ENCODE peak calls at places on chromosomes 4 and X, in ten cellular contexts. One of them, this sample, is unnamed.

GRCh38 chrX:22534643-22535042 is 261.9 kb downstream of the CBLL2 start:
- DNase-seq in esophagus squamous epithelium: no peak
- DNase-seq in IMR-90: peak; percentile 85
- DNase-seq in tibial nerve: no peak
- DNase-seq in heart left ventricle: no peak
- DNase-seq in body of pancreas: no peak
- DNase-seq in A549: no peak
- DNase-seq in transverse colon: peak; percentile 10
- DNase-seq in HCT116: no peak
- DNase-seq in gastrocnemius medialis: no peak
- DNase-seq in this sample: no peak

GRCh38 chr4:4408576-4409335 is 21.9 kb downstream of the NSG1 start:
- DNase-seq in heart left ventricle: no peak
- DNase-seq in transverse colon: no peak
- DNase-seq in A549: no peak
- DNase-seq in tibial nerve: no peak
- DNase-seq in gastrocnemius medialis: no peak
- DNase-seq in body of pancreas: no peak
- DNase-seq in HCT116: peak; percentile 12
- DNase-seq in IMR-90: no peak
- DNase-seq in esophagus squamous epithelium: no peak
- DNase-seq in this sample: no peak

GRCh38 chr4:74738756-74739155 is 55.6 kb downstream of the BTC start:
- DNase-seq in IMR-90: no peak
- DNase-seq in heart left ventricle: no peak
- DNase-seq in gastrocnemius medialis: no peak
- DNase-seq in HCT116: no peak
- DNase-seq in tibial nerve: no peak
- DNase-seq in transverse colon: no peak
- DNase-seq in body of pancreas: no peak
- DNase-seq in A549: no peak
- DNase-seq in esophagus squamous epithelium: no peak
- DNase-seq in this sample: no peak

GRCh38 chr4:12446650-12447049 is 1018.0 kb upstream of the HS3ST1 start:
- DNase-seq in body of pancreas: no peak
- DNase-seq in IMR-90: no peak
- DNase-seq in A549: no peak
- DNase-seq in HCT116: no peak
- DNase-seq in esophagus squamous epithelium: no peak
- DNase-seq in gastrocnemius medialis: no peak
- DNase-seq in heart left ventricle: no peak
- DNase-seq in transverse colon: no peak
- DNase-seq in tibial nerve: no peak
- DNase-seq in this sample: no peak

GRCh38 chr4:59979061-59979460 is 1221.1 kb upstream of the ADGRL3 start:
- DNase-seq in esophagus squamous epithelium: no peak
- DNase-seq in body of pancreas: no peak
- DNase-seq in transverse colon: no peak
- DNase-seq in tibial nerve: no peak
- DNase-seq in A549: no peak
- DNase-seq in heart left ventricle: no peak
- DNase-seq in gastrocnemius medialis: no peak
- DNase-seq in HCT116: no peak
- DNase-seq in IMR-90: no peak
- DNase-seq in this sample: no peak

GRCh38 chrX:135707880-135708279 is 5.6 kb upstream of the CT45A1 start:
- DNase-seq in gastrocnemius medialis: no peak
- DNase-seq in transverse colon: peak; percentile 16
- DNase-seq in HCT116: peak; percentile 16
- DNase-seq in A549: peak; percentile 60
- DNase-seq in heart left ventricle: no peak
- DNase-seq in IMR-90: no peak
- DNase-seq in tibial nerve: no peak
- DNase-seq in esophagus squamous epithelium: no peak
- DNase-seq in body of pancreas: no peak
- DNase-seq in this sample: no peak

GRCh38 chrX:154074199-154074598 is 23.3 kb downstream of the MECP2 start:
- DNase-seq in body of pancreas: no peak
- DNase-seq in esophagus squamous epithelium: no peak
- DNase-seq in gastrocnemius medialis: no peak
- DNase-seq in A549: peak; percentile 28
- DNase-seq in tibial nerve: no peak
- DNase-seq in transverse colon: no peak
- DNase-seq in heart left ventricle: no peak
- DNase-seq in HCT116: no peak
- DNase-seq in IMR-90: peak; percentile 73
- DNase-seq in this sample: no peak

GRCh38 chr4:152594981-152595916 is 59.4 kb upstream of the FBXW7 start:
- DNase-seq in tibial nerve: no peak
- DNase-seq in esophagus squamous epithelium: no peak
- DNase-seq in gastrocnemius medialis: no peak
- DNase-seq in heart left ventricle: no peak
- DNase-seq in transverse colon: no peak
- DNase-seq in HCT116: no peak
- DNase-seq in A549: no peak
- DNase-seq in body of pancreas: no peak
- DNase-seq in IMR-90: no peak
- DNase-seq in this sample: no peak

GRCh38 chr4:16289872-16290554 is 63.7 kb upstream of the TAPT1 start:
- DNase-seq in IMR-90: peak; percentile 46
- DNase-seq in body of pancreas: peak; percentile 8
- DNase-seq in transverse colon: no peak
- DNase-seq in heart left ventricle: no peak
- DNase-seq in tibial nerve: peak; percentile 44
- DNase-seq in gastrocnemius medialis: no peak
- DNase-seq in A549: peak; percentile 17
- DNase-seq in HCT116: peak; percentile 7
- DNase-seq in esophagus squamous epithelium: no peak
- DNase-seq in this sample: no peak

GRCh38 chrX:94743478-94743877 is 1069.5 kb downstream of the FAM133A start:
- DNase-seq in HCT116: no peak
- DNase-seq in heart left ventricle: no peak
- DNase-seq in tibial nerve: no peak
- DNase-seq in gastrocnemius medialis: no peak
- DNase-seq in esophagus squamous epithelium: no peak
- DNase-seq in A549: no peak
- DNase-seq in body of pancreas: no peak
- DNase-seq in IMR-90: no peak
- DNase-seq in transverse colon: no peak
- DNase-seq in this sample: no peak

GRCh38 chr4:125091031-125091540 is 223.7 kb upstream of the FAT4 start:
- DNase-seq in HCT116: no peak
- DNase-seq in IMR-90: no peak
- DNase-seq in transverse colon: no peak
- DNase-seq in A549: no peak
- DNase-seq in heart left ventricle: no peak
- DNase-seq in body of pancreas: no peak
- DNase-seq in gastrocnemius medialis: no peak
- DNase-seq in esophagus squamous epithelium: no peak
- DNase-seq in tibial nerve: no peak
- DNase-seq in this sample: no peak

GRCh38 chr4:84547211-84547610 is 35.7 kb upstream of the CDS1 start:
- DNase-seq in body of pancreas: no peak
- DNase-seq in esophagus squamous epithelium: no peak
- DNase-seq in gastrocnemius medialis: no peak
- DNase-seq in tibial nerve: no peak
- DNase-seq in HCT116: no peak
- DNase-seq in transverse colon: no peak
- DNase-seq in IMR-90: no peak
- DNase-seq in A549: no peak
- DNase-seq in heart left ventricle: no peak
- DNase-seq in this sample: no peak

GRCh38 chr4:189940178-189941004 is at the start of gene FRG1:
- DNase-seq in transverse colon: peak; percentile 97
- DNase-seq in body of pancreas: peak; percentile 95
- DNase-seq in A549: peak; percentile 93
- DNase-seq in gastrocnemius medialis: peak; percentile 89
- DNase-seq in heart left ventricle: peak; percentile 96
- DNase-seq in esophagus squamous epithelium: no peak
- DNase-seq in IMR-90: peak; percentile 93
- DNase-seq in tibial nerve: peak; percentile 91
- DNase-seq in HCT116: peak; percentile 87
- DNase-seq in this sample: peak; percentile 98

GRCh38 chr4:152885185-152885584 is 50.9 kb upstream of the FHDC1 start:
- DNase-seq in gastrocnemius medialis: no peak
- DNase-seq in heart left ventricle: no peak
- DNase-seq in tibial nerve: no peak
- DNase-seq in body of pancreas: no peak
- DNase-seq in A549: no peak
- DNase-seq in HCT116: no peak
- DNase-seq in esophagus squamous epithelium: no peak
- DNase-seq in IMR-90: no peak
- DNase-seq in transverse colon: no peak
- DNase-seq in this sample: no peak

GRCh38 chrX:16702700-16703599 is 9.5 kb downstream of the CTPS2 start:
- DNase-seq in IMR-90: no peak
- DNase-seq in A549: no peak
- DNase-seq in body of pancreas: no peak
- DNase-seq in transverse colon: peak; percentile 26
- DNase-seq in HCT116: no peak
- DNase-seq in gastrocnemius medialis: no peak
- DNase-seq in tibial nerve: no peak
- DNase-seq in esophagus squamous epithelium: no peak
- DNase-seq in heart left ventricle: no peak
- DNase-seq in this sample: no peak
- H3K4me1 ChIP-seq in IMR-90: no peaks in the 10 kb centered on the region
- H3K4me1 ChIP-seq in A549: no peaks in the 10 kb centered on the region
- H3K4me1 ChIP-seq in body of pancreas: peaks cover 14% of the 10 kb centered on the region
- H3K4me1 ChIP-seq in transverse colon: no peaks in the 10 kb centered on the region
- H3K4me1 ChIP-seq in HCT116: no peaks in the 10 kb centered on the region
- H3K4me1 ChIP-seq in gastrocnemius medialis: no peaks in the 10 kb centered on the region
- H3K4me1 ChIP-seq in tibial nerve: no peaks in the 10 kb centered on the region
- H3K4me1 ChIP-seq in esophagus squamous epithelium: no peaks in the 10 kb centered on the region
- H3K4me1 ChIP-seq in heart left ventricle: no peaks in the 10 kb centered on the region
- H3K4me1 ChIP-seq in this sample: no peaks in the 10 kb centered on the region

GRCh38 chrX:15786930-15787329 is 3.4 kb upstream of the ZRSR2 start:
- DNase-seq in A549: no peak
- DNase-seq in gastrocnemius medialis: no peak
- DNase-seq in tibial nerve: no peak
- DNase-seq in heart left ventricle: no peak
- DNase-seq in transverse colon: no peak
- DNase-seq in esophagus squamous epithelium: no peak
- DNase-seq in IMR-90: no peak
- DNase-seq in body of pancreas: peak; percentile 2
- DNase-seq in HCT116: no peak
- DNase-seq in this sample: no peak

GRCh38 chrX:15785176-15785735 is 5.0 kb upstream of the ZRSR2 start:
- DNase-seq in HCT116: no peak
- DNase-seq in IMR-90: no peak
- DNase-seq in transverse colon: no peak
- DNase-seq in heart left ventricle: no peak
- DNase-seq in gastrocnemius medialis: no peak
- DNase-seq in body of pancreas: no peak
- DNase-seq in tibial nerve: no peak
- DNase-seq in esophagus squamous epithelium: no peak
- DNase-seq in A549: no peak
- DNase-seq in this sample: no peak

GRCh38 chrX:15790766-15791380 is 589 bp downstream of the ZRSR2 start:
- DNase-seq in body of pancreas: peak; percentile 2
- DNase-seq in gastrocnemius medialis: no peak
- DNase-seq in IMR-90: peak; percentile 6
- DNase-seq in HCT116: no peak
- DNase-seq in A549: peak; percentile 1
- DNase-seq in tibial nerve: no peak
- DNase-seq in transverse colon: no peak
- DNase-seq in heart left ventricle: no peak
- DNase-seq in esophagus squamous epithelium: no peak
- DNase-seq in this sample: no peak

GRCh38 chrX:15789979-15790765 is at the start of gene ZRSR2:
- DNase-seq in HCT116: peak; percentile 33
- DNase-seq in tibial nerve: peak; percentile 63
- DNase-seq in IMR-90: peak; percentile 78
- DNase-seq in gastrocnemius medialis: peak; percentile 52
- DNase-seq in transverse colon: peak; percentile 92
- DNase-seq in heart left ventricle: peak; percentile 90
- DNase-seq in body of pancreas: peak; percentile 83
- DNase-seq in esophagus squamous epithelium: peak; percentile 47
- DNase-seq in A549: peak; percentile 80
- DNase-seq in this sample: peak; percentile 94
- TF ChIP-seq POLR2A in HCT116: peak; percentile 75
- TF ChIP-seq POLR2A in tibial nerve: peak; percentile 18
- TF ChIP-seq POLR2A in IMR-90: peak; percentile 41
- TF ChIP-seq POLR2A in gastrocnemius medialis: peak; percentile 54
- TF ChIP-seq POLR2A in transverse colon: peak; percentile 57
- TF ChIP-seq POLR2A in heart left ventricle: no peak
- TF ChIP-seq POLR2A in body of pancreas: peak; percentile 70
- TF ChIP-seq POLR2A in esophagus squamous epithelium: no peak
- TF ChIP-seq POLR2A in A549: peak; percentile 83
- TF ChIP-seq POLR2A in this sample: peak; percentile 31

GRCh38 chr4:94411296-94411695 is 40.4 kb upstream of the PDLIM5 start:
- DNase-seq in A549: no peak
- DNase-seq in transverse colon: no peak
- DNase-seq in HCT116: no peak
- DNase-seq in IMR-90: no peak
- DNase-seq in tibial nerve: no peak
- DNase-seq in esophagus squamous epithelium: no peak
- DNase-seq in body of pancreas: no peak
- DNase-seq in gastrocnemius medialis: no peak
- DNase-seq in heart left ventricle: no peak
- DNase-seq in this sample: no peak
- H3K4me1 ChIP-seq in A549: peaks cover 62% of the 10 kb centered on the region
- H3K4me1 ChIP-seq in transverse colon: no peaks in the 10 kb centered on the region
- H3K4me1 ChIP-seq in HCT116: peaks cover 46% of the 10 kb centered on the region
- H3K4me1 ChIP-seq in IMR-90: peaks cover 5% of the 10 kb centered on the region
- H3K4me1 ChIP-seq in tibial nerve: peaks cover 42% of the 10 kb centered on the region
- H3K4me1 ChIP-seq in esophagus squamous epithelium: peaks cover 9% of the 10 kb centered on the region
- H3K4me1 ChIP-seq in body of pancreas: peaks cover 21% of the 10 kb centered on the region
- H3K4me1 ChIP-seq in gastrocnemius medialis: peaks cover 65% of the 10 kb centered on the region
- H3K4me1 ChIP-seq in heart left ventricle: peaks cover 32% of the 10 kb centered on the region
- H3K4me1 ChIP-seq in this sample: peaks cover 18% of the 10 kb centered on the region

DNA sequence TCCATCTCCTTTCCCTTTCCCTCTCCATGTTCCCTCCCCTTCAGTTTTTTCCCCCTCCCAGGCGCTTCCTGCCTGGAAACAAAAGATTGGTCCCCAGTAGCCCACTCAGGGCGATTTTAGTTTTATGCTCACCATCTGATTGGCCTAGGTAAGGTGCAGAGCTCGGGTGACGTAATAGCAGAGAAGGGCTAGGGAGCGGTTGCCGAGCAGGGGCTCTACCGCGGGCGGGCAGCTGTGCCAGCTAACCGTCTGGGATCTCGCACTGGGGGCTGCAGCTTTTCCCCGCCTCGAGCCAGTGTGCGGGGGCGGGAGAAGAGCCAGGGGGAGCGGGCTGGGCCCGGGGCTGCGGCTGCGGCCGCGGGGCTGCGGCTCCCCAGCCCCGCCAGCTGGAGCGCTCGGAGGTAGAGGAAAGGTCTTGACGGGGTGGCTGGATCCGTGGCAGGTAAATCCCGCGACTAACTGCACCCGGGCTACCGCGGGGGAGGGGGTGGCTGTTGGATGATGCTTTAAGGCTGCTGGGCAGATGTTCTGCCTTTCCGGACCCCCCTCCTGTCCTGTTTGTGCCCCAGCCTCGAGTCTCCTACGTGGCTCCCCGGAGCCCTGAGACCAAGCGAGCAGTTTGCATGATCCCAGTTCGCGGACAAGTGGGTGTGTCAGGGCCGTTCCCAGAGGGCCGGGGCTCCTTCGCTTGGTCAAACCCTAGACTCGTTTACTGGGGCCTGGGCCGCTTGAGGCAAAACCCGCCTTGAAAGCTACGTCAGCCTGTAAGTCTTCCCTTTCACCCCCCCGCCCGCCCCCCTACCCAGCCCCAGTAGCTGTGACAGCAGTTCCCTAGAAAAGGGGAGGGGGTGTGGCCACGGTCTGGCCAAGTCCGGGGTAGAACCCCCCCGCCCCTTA is at the start of gene PAK3:
- DNase-seq in body of pancreas: peak; percentile 86
- DNase-seq in HCT116: no peak
- DNase-seq in A549: peak; percentile 19
- DNase-seq in gastrocnemius medialis: peak; percentile 12
- DNase-seq in tibial nerve: peak; percentile 25
- DNase-seq in IMR-90: peak; percentile 64
- DNase-seq in transverse colon: peak; percentile 14
- DNase-seq in esophagus squamous epithelium: no peak
- DNase-seq in heart left ventricle: peak; percentile 44
- DNase-seq in this sample: no peak
- TF ChIP-seq POLR2A in body of pancreas: peak; percentile 85
- TF ChIP-seq POLR2A in HCT116: no peak
- TF ChIP-seq POLR2A in A549: no peak
- TF ChIP-seq POLR2A in gastrocnemius medialis: no peak
- TF ChIP-seq POLR2A in tibial nerve: no peak
- TF ChIP-seq POLR2A in IMR-90: no peak
- TF ChIP-seq POLR2A in transverse colon: no peak
- TF ChIP-seq POLR2A in esophagus squamous epithelium: no peak
- TF ChIP-seq POLR2A in heart left ventricle: no peak
- TF ChIP-seq POLR2A in this sample: no peak

This sample was measured in esophagus muscularis mucosa.